ENCODE peak calls at places on chromosomes 6 and 20, in nine cellular contexts. O is tibial nerve; Q is LHCN-M2; T is NCI-H69; B is ecto neural progenitor cell; S is caudate nucleus; K is HT-29; E is activated naive CD4-positive, alpha-beta T cell; F is heart right ventricle. M is an unnamed sample.
A peak's percentile ranks its signal among the peaks of the same experiment; 100 is the strongest.

GRCh38 chr20:7650481-7650880 is 289.8 kb downstream of the HAO1 start:
- DNase-seq in Q (peak; percentile 86), K (no peak), B (no peak), E (no peak), O (no peak), S (no peak), F (peak; percentile 41), T (no peak), M (peak; percentile 99)

GRCh38 chr6:55180258-55180657 is 5.9 kb downstream of the HCRTR2 start:
- DNase-seq in S (no peak), O (no peak), B (no peak), Q (no peak), F (no peak), E (no peak), T (no peak), K (no peak), M (no peak)

GRCh38 chr20:35199696-35200095 is 26.8 kb upstream of the MMP24 start:
- DNase-seq in T (no peak), K (no peak), O (no peak), Q (peak; percentile 64), F (no peak), S (no peak), B (no peak), E (no peak), M (no peak)

GRCh38 chr6:93293399-93294271 is 125.7 kb downstream of the EPHA7 start:
- DNase-seq in S (no peak), Q (no peak), K (no peak), B (no peak), T (peak; percentile 93), E (no peak), F (no peak), O (no peak), M (no peak)

GRCh38 chr20:47117325-47117724 is 222.7 kb downstream of the EYA2 start:
- DNase-seq in E (no peak), T (no peak), S (no peak), Q (no peak), K (no peak), F (no peak), B (no peak), O (no peak), M (no peak)

GRCh38 chr6:138287144-138287955 is 69.1 kb upstream of the PBOV1 start:
- DNase-seq in S (no peak), K (peak; percentile 83), O (no peak), Q (no peak), B (no peak), T (peak; percentile 79), F (no peak), E (no peak), M (no peak)

GRCh38 chr6:6730831-6731230 is 142.3 kb downstream of the LY86 start:
- DNase-seq in F (peak; percentile 58), K (no peak), E (no peak), Q (peak; percentile 96), B (no peak), O (no peak), T (no peak), S (no peak), M (peak; percentile 99)

GRCh38 chr6:91376686-91377085 is 789.8 kb upstream of the MAP3K7 start:
- DNase-seq in T (peak; percentile 97), Q (no peak), K (peak; percentile 20), F (no peak), S (no peak), B (no peak), E (no peak), O (no peak), M (no peak)

GRCh38 chr6:16162003-16162402 is 33.1 kb downstream of the MYLIP start:
- DNase-seq in F (no peak), T (no peak), S (no peak), O (no peak), E (no peak), Q (no peak), B (no peak), K (no peak), M (no peak)

GRCh38 chr6:119179062-119179461 is 100.6 kb upstream of the FAM184A start:
- DNase-seq in K (no peak), B (no peak), T (no peak), F (no peak), O (no peak), E (no peak), S (no peak), Q (no peak), M (no peak)

GRCh38 chr20:47354710-47355488 is 1.6 kb downstream of the ZMYND8 start:
- DNase-seq in E (no peak), F (no peak), B (no peak), S (no peak), Q (no peak), O (no peak), T (peak; percentile 30), K (peak; percentile 70), M (no peak)

GRCh38 chr6:132728616-132729015 is 14.8 kb upstream of the VNN1 start:
- DNase-seq in K (peak; percentile 30), E (no peak), T (no peak), Q (no peak), S (no peak), F (no peak), O (no peak), B (no peak), M (no peak)

GRCh38 chr6:22112490-22112889 is 184.3 kb downstream of the PRL start:
- DNase-seq in E (no peak), S (no peak), B (no peak), T (no peak), Q (no peak), K (no peak), O (no peak), F (no peak), M (no peak)